ENCODE peak calls at places on chromosomes 12 and 14, in four cellular contexts. One of them, this sample, is unnamed.

GRCh38 chr14:79376557-79376956 is 834.7 kb downstream of the DIO2 start:
- DNase-seq in GM12864: no peak
- DNase-seq in right atrium auricular region: no peak
- DNase-seq in heart right ventricle: no peak
- DNase-seq in this sample: no peak

GRCh38 chr14:55126932-55127490 is 2.0 kb upstream of the LGALS3 start:
- DNase-seq in GM12864: no peak
- DNase-seq in heart right ventricle: no peak
- DNase-seq in right atrium auricular region: peak; percentile 53
- DNase-seq in this sample: no peak

GRCh38 chr12:75674393-75674792 is 163.0 kb upstream of the KRR1 start:
- DNase-seq in GM12864: no peak
- DNase-seq in heart right ventricle: no peak
- DNase-seq in right atrium auricular region: no peak
- DNase-seq in this sample: no peak

GRCh38 chr12:117863004-117863709 is 105.6 kb downstream of the KSR2 start:
- DNase-seq in heart right ventricle: no peak
- DNase-seq in right atrium auricular region: no peak
- DNase-seq in GM12864: no peak
- DNase-seq in this sample: no peak

GRCh38 chr12:52139579-52140062 is 52.2 kb downstream of the KRT80 start:
- DNase-seq in GM12864: no peak
- DNase-seq in right atrium auricular region: no peak
- DNase-seq in heart right ventricle: no peak
- DNase-seq in this sample: peak; percentile 72

GRCh38 chr12:77494306-77494705 is 336.4 kb upstream of the NAV3 start:
- DNase-seq in right atrium auricular region: no peak
- DNase-seq in heart right ventricle: no peak
- DNase-seq in GM12864: no peak
- DNase-seq in this sample: no peak

GRCh38 chr12:93319523-93320045 is 58.1 kb upstream of the NUDT4 start:
- DNase-seq in GM12864: no peak
- DNase-seq in right atrium auricular region: no peak
- DNase-seq in heart right ventricle: no peak
- DNase-seq in this sample: no peak

GRCh38 chr14:66696326-66696725 is 188.4 kb downstream of the GPHN start:
- DNase-seq in right atrium auricular region: no peak
- DNase-seq in heart right ventricle: no peak
- DNase-seq in GM12864: no peak
- DNase-seq in this sample: no peak

GRCh38 chr14:64704145-64704742 is at the start of gene PLEKHG3:
- DNase-seq in GM12864: no peak
- DNase-seq in right atrium auricular region: no peak
- DNase-seq in heart right ventricle: peak; percentile 80
- DNase-seq in this sample: peak; percentile 50

GRCh38 chr12:76422154-76422877 is 74.1 kb upstream of the BBS10 start:
- DNase-seq in GM12864: no peak
- DNase-seq in heart right ventricle: no peak
- DNase-seq in right atrium auricular region: no peak
- DNase-seq in this sample: no peak

GRCh38 chr14:53767566-53767965 is 189.1 kb downstream of the BMP4 start:
- DNase-seq in GM12864: no peak
- DNase-seq in right atrium auricular region: no peak
- DNase-seq in heart right ventricle: no peak
- DNase-seq in this sample: no peak

GRCh38 chr14:75430526-75430925 is 2.7 kb downstream of the JDP2 start:
- DNase-seq in heart right ventricle: peak; percentile 43
- DNase-seq in right atrium auricular region: no peak
- DNase-seq in GM12864: no peak
- DNase-seq in this sample: no peak

GRCh38 chr14:46344327-46344937 is 307.1 kb downstream of the RPL10L start:
- DNase-seq in GM12864: no peak
- DNase-seq in heart right ventricle: no peak
- DNase-seq in right atrium auricular region: no peak
- DNase-seq in this sample: peak; percentile 4

GRCh38 chr12:130661059-130661458 is 55.0 kb downstream of the RIMBP2 start:
- DNase-seq in right atrium auricular region: no peak
- DNase-seq in GM12864: no peak
- DNase-seq in heart right ventricle: no peak
- DNase-seq in this sample: no peak

GRCh38 chr12:54129028-54129903 is 59.5 kb downstream of the SMUG1 start:
- DNase-seq in right atrium auricular region: no peak
- DNase-seq in GM12864: no peak
- DNase-seq in heart right ventricle: no peak
- DNase-seq in this sample: no peak

GRCh38 chr12:109997393-109997792 is 1.2 kb upstream of the GIT2 start:
- DNase-seq in heart right ventricle: no peak
- DNase-seq in right atrium auricular region: no peak
- DNase-seq in GM12864: no peak
- DNase-seq in this sample: no peak

GRCh38 chr12:114982760-114983159 is 298.8 kb upstream of the TBX3 start:
- DNase-seq in heart right ventricle: no peak
- DNase-seq in GM12864: no peak
- DNase-seq in right atrium auricular region: no peak
- DNase-seq in this sample: no peak

GRCh38 chr12:119870462-119870861 is 6.7 kb downstream of the CIT start:
- DNase-seq in right atrium auricular region: no peak
- DNase-seq in heart right ventricle: no peak
- DNase-seq in GM12864: no peak
- DNase-seq in this sample: no peak

GRCh38 chr14:39033371-39033770 is 69.7 kb downstream of the SEC23A start:
- DNase-seq in right atrium auricular region: no peak
- DNase-seq in heart right ventricle: no peak
- DNase-seq in GM12864: no peak
- DNase-seq in this sample: no peak

GRCh38 chr14:39038542-39038941 is 64.5 kb downstream of the SEC23A start:
- DNase-seq in GM12864: no peak
- DNase-seq in heart right ventricle: no peak
- DNase-seq in right atrium auricular region: no peak
- DNase-seq in this sample: no peak

GRCh38 chr14:39036760-39037159 is 66.3 kb downstream of the SEC23A start:
- DNase-seq in heart right ventricle: no peak
- DNase-seq in GM12864: no peak
- DNase-seq in right atrium auricular region: no peak
- DNase-seq in this sample: no peak

GRCh38 chr14:39035336-39035735 is 67.7 kb downstream of the SEC23A start:
- DNase-seq in right atrium auricular region: no peak
- DNase-seq in heart right ventricle: no peak
- DNase-seq in GM12864: no peak
- DNase-seq in this sample: no peak

GRCh38 chr14:39034481-39035296 is 68.3 kb downstream of the SEC23A start:
- DNase-seq in right atrium auricular region: no peak
- DNase-seq in GM12864: no peak
- DNase-seq in heart right ventricle: no peak
- DNase-seq in this sample: no peak
- TF ChIP-seq CTCF in right atrium auricular region: no peak
- TF ChIP-seq CTCF in GM12864: no peak
- TF ChIP-seq CTCF in heart right ventricle: peak; percentile 48
- TF ChIP-seq CTCF in this sample: no peak

GRCh38 chr12:5083955-5084849 is 40.5 kb downstream of the KCNA5 start:
- DNase-seq in GM12864: peak; percentile 4
- DNase-seq in heart right ventricle: peak; percentile 50
- DNase-seq in right atrium auricular region: no peak
- DNase-seq in this sample: peak; percentile 79
- TF ChIP-seq CTCF in GM12864: peak; percentile 74
- TF ChIP-seq CTCF in heart right ventricle: peak; percentile 83
- TF ChIP-seq CTCF in right atrium auricular region: no peak
- TF ChIP-seq CTCF in this sample: peak; percentile 63

GRCh38 chr14:56248442-56248841 is 130.2 kb downstream of the PELI2 start:
- DNase-seq in GM12864: no peak
- DNase-seq in right atrium auricular region: no peak
- DNase-seq in heart right ventricle: no peak
- DNase-seq in this sample: no peak

GRCh38 chr14:56243110-56243509 is 124.9 kb downstream of the PELI2 start:
- DNase-seq in right atrium auricular region: no peak
- DNase-seq in heart right ventricle: no peak
- DNase-seq in GM12864: no peak
- DNase-seq in this sample: no peak

GRCh38 chr14:56244138-56244789 is 126.1 kb downstream of the PELI2 start:
- DNase-seq in GM12864: no peak
- DNase-seq in heart right ventricle: no peak
- DNase-seq in right atrium auricular region: no peak
- DNase-seq in this sample: no peak

DNA sequence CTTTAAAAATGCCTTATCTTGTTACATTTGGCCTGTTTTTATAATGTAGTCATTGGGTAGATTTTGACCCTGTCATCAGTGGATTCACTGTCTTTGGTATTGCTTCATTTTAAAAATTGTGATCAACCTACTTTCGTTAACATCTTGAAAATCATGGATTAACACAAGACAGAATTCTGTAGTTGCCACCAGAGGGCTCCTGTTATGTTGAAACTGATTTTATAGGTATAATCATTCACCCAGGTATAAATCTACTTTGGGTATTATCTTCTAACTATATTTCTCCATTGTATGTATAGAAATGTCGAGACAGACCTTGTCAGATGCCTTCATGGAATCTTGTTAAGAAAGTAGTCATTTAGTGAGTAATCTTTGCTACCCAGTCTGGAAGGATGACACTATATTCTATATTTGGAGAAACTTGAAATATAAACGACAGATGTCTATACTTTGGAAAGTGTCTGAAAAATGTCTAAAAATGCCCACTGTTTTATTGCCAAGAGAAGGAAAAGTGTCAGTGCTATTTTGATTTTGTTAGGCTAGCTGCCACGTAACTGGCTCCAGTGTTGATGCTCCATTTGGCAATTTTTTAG is 129.4 kb downstream of the PELI2 start:
- DNase-seq in heart right ventricle: no peak
- DNase-seq in right atrium auricular region: no peak
- DNase-seq in GM12864: no peak
- DNase-seq in this sample: no peak
- TF ChIP-seq CTCF in heart right ventricle: peak; percentile 47
- TF ChIP-seq CTCF in right atrium auricular region: no peak
- TF ChIP-seq CTCF in GM12864: peak; percentile 20
- TF ChIP-seq CTCF in this sample: no peak

GRCh38 chr12:65168606-65169310 is 625 bp upstream of the LEMD3 start:
- DNase-seq in GM12864: no peak
- DNase-seq in heart right ventricle: no peak
- DNase-seq in right atrium auricular region: no peak
- DNase-seq in this sample: no peak
- TF ChIP-seq CTCF in GM12864: no peak
- TF ChIP-seq CTCF in heart right ventricle: no peak
- TF ChIP-seq CTCF in right atrium auricular region: no peak
- TF ChIP-seq CTCF in this sample: no peak